ENCODE peak calls at places on chromosome 20, in nine cellular contexts. One of them, this sample, is unnamed.

GRCh38 chr20:36050436-36051317 is 82.3 kb downstream of the CNBD2 start:
- DNase-seq in heart left ventricle: peak; percentile 91
- DNase-seq in ovary: peak; percentile 89
- DNase-seq in HCT116: peak; percentile 62
- DNase-seq in A549: peak; percentile 91
- DNase-seq in body of pancreas: peak; percentile 94
- DNase-seq in gastrocnemius medialis: peak; percentile 89
- DNase-seq in Peyer's patch: peak; percentile 95
- DNase-seq in upper lobe of left lung: peak; percentile 95
- DNase-seq in this sample: peak; percentile 89

GRCh38 chr20:37042986-37043972 is 52.5 kb downstream of the RBL1 start:
- DNase-seq in gastrocnemius medialis: no peak
- DNase-seq in A549: no peak
- DNase-seq in body of pancreas: no peak
- DNase-seq in upper lobe of left lung: peak; percentile 30
- DNase-seq in ovary: no peak
- DNase-seq in HCT116: no peak
- DNase-seq in heart left ventricle: no peak
- DNase-seq in Peyer's patch: peak; percentile 35
- DNase-seq in this sample: no peak

GRCh38 chr20:14445310-14445709 is 107.9 kb upstream of the FLRT3 start:
- DNase-seq in A549: no peak
- DNase-seq in ovary: no peak
- DNase-seq in HCT116: no peak
- DNase-seq in upper lobe of left lung: no peak
- DNase-seq in body of pancreas: no peak
- DNase-seq in heart left ventricle: no peak
- DNase-seq in Peyer's patch: no peak
- DNase-seq in gastrocnemius medialis: no peak
- DNase-seq in this sample: no peak

GRCh38 chr20:10919549-10920140 is 245.8 kb upstream of the JAG1 start:
- DNase-seq in heart left ventricle: no peak
- DNase-seq in gastrocnemius medialis: no peak
- DNase-seq in ovary: peak; percentile 19
- DNase-seq in Peyer's patch: no peak
- DNase-seq in HCT116: no peak
- DNase-seq in upper lobe of left lung: no peak
- DNase-seq in A549: peak; percentile 23
- DNase-seq in body of pancreas: no peak
- DNase-seq in this sample: peak; percentile 87

GRCh38 chr20:26347396-26347795 is 650.7 kb upstream of the ZNF337 start:
- DNase-seq in upper lobe of left lung: no peak
- DNase-seq in A549: no peak
- DNase-seq in gastrocnemius medialis: no peak
- DNase-seq in Peyer's patch: no peak
- DNase-seq in ovary: no peak
- DNase-seq in heart left ventricle: no peak
- DNase-seq in body of pancreas: no peak
- DNase-seq in HCT116: no peak
- DNase-seq in this sample: no peak

GRCh38 chr20:50921055-50921454 is 10.2 kb downstream of the ADNP start:
- DNase-seq in heart left ventricle: no peak
- DNase-seq in Peyer's patch: no peak
- DNase-seq in ovary: no peak
- DNase-seq in gastrocnemius medialis: no peak
- DNase-seq in upper lobe of left lung: no peak
- DNase-seq in body of pancreas: no peak
- DNase-seq in A549: peak; percentile 12
- DNase-seq in HCT116: no peak
- DNase-seq in this sample: no peak

GRCh38 chr20:33945391-33946079 is 48.2 kb upstream of the RALY start:
- DNase-seq in body of pancreas: no peak
- DNase-seq in HCT116: no peak
- DNase-seq in ovary: no peak
- DNase-seq in upper lobe of left lung: no peak
- DNase-seq in A549: peak; percentile 11
- DNase-seq in Peyer's patch: no peak
- DNase-seq in gastrocnemius medialis: no peak
- DNase-seq in heart left ventricle: no peak
- DNase-seq in this sample: no peak

GRCh38 chr20:4633780-4634179 is 87.9 kb upstream of the PRND start:
- DNase-seq in ovary: no peak
- DNase-seq in gastrocnemius medialis: no peak
- DNase-seq in upper lobe of left lung: no peak
- DNase-seq in heart left ventricle: no peak
- DNase-seq in A549: peak; percentile 12
- DNase-seq in Peyer's patch: no peak
- DNase-seq in body of pancreas: no peak
- DNase-seq in HCT116: no peak
- DNase-seq in this sample: no peak

GRCh38 chr20:44496976-44497375 is 21.3 kb downstream of the TTPAL start:
- DNase-seq in heart left ventricle: no peak
- DNase-seq in Peyer's patch: no peak
- DNase-seq in A549: peak; percentile 69
- DNase-seq in gastrocnemius medialis: no peak
- DNase-seq in upper lobe of left lung: no peak
- DNase-seq in HCT116: peak; percentile 39
- DNase-seq in ovary: no peak
- DNase-seq in body of pancreas: no peak
- DNase-seq in this sample: no peak

GRCh38 chr20:10665791-10666190 is 8.0 kb downstream of the JAG1 start:
- DNase-seq in gastrocnemius medialis: peak; percentile 49
- DNase-seq in upper lobe of left lung: no peak
- DNase-seq in A549: no peak
- DNase-seq in body of pancreas: no peak
- DNase-seq in HCT116: no peak
- DNase-seq in ovary: no peak
- DNase-seq in heart left ventricle: no peak
- DNase-seq in Peyer's patch: no peak
- DNase-seq in this sample: no peak

GRCh38 chr20:37837934-37838333 is 65.0 kb upstream of the VSTM2L start:
- DNase-seq in ovary: no peak
- DNase-seq in heart left ventricle: no peak
- DNase-seq in A549: no peak
- DNase-seq in body of pancreas: no peak
- DNase-seq in Peyer's patch: no peak
- DNase-seq in gastrocnemius medialis: no peak
- DNase-seq in upper lobe of left lung: no peak
- DNase-seq in HCT116: no peak
- DNase-seq in this sample: no peak

GRCh38 chr20:1868856-1869255 is 26.4 kb upstream of the SIRPA start:
- DNase-seq in heart left ventricle: no peak
- DNase-seq in gastrocnemius medialis: no peak
- DNase-seq in Peyer's patch: no peak
- DNase-seq in HCT116: no peak
- DNase-seq in body of pancreas: no peak
- DNase-seq in ovary: no peak
- DNase-seq in upper lobe of left lung: no peak
- DNase-seq in A549: no peak
- DNase-seq in this sample: no peak

GRCh38 chr20:10481671-10482070 is 46.6 kb downstream of the SLX4IP start:
- DNase-seq in gastrocnemius medialis: no peak
- DNase-seq in Peyer's patch: no peak
- DNase-seq in HCT116: no peak
- DNase-seq in A549: no peak
- DNase-seq in body of pancreas: no peak
- DNase-seq in upper lobe of left lung: no peak
- DNase-seq in ovary: no peak
- DNase-seq in heart left ventricle: no peak
- DNase-seq in this sample: no peak

GRCh38 chr20:50305636-50306477 is 115.2 kb downstream of the CEBPB start:
- DNase-seq in gastrocnemius medialis: peak; percentile 84
- DNase-seq in HCT116: no peak
- DNase-seq in ovary: peak; percentile 71
- DNase-seq in heart left ventricle: no peak
- DNase-seq in Peyer's patch: no peak
- DNase-seq in upper lobe of left lung: no peak
- DNase-seq in A549: peak; percentile 80
- DNase-seq in body of pancreas: peak; percentile 48
- DNase-seq in this sample: peak; percentile 73

GRCh38 chr20:49273696-49274277 is 4.1 kb downstream of the ZNFX1 start:
- DNase-seq in A549: no peak
- DNase-seq in upper lobe of left lung: no peak
- DNase-seq in ovary: no peak
- DNase-seq in body of pancreas: no peak
- DNase-seq in heart left ventricle: no peak
- DNase-seq in HCT116: no peak
- DNase-seq in gastrocnemius medialis: no peak
- DNase-seq in Peyer's patch: no peak
- DNase-seq in this sample: no peak

GRCh38 chr20:49276201-49276894 is 1.5 kb downstream of the ZNFX1 start:
- DNase-seq in A549: no peak
- DNase-seq in Peyer's patch: peak; percentile 27
- DNase-seq in heart left ventricle: peak; percentile 49
- DNase-seq in body of pancreas: no peak
- DNase-seq in upper lobe of left lung: no peak
- DNase-seq in ovary: no peak
- DNase-seq in gastrocnemius medialis: no peak
- DNase-seq in HCT116: no peak
- DNase-seq in this sample: no peak

GRCh38 chr20:49277786-49278035 is 146 bp downstream of the ZNFX1 start:
- DNase-seq in gastrocnemius medialis: no peak
- DNase-seq in heart left ventricle: no peak
- DNase-seq in Peyer's patch: no peak
- DNase-seq in A549: no peak
- DNase-seq in ovary: no peak
- DNase-seq in upper lobe of left lung: no peak
- DNase-seq in body of pancreas: no peak
- DNase-seq in HCT116: no peak
- DNase-seq in this sample: no peak

GRCh38 chr20:49276895-49277785 is 717 bp downstream of the ZNFX1 start:
- DNase-seq in HCT116: no peak
- DNase-seq in gastrocnemius medialis: peak; percentile 25
- DNase-seq in ovary: peak; percentile 37
- DNase-seq in heart left ventricle: peak; percentile 39
- DNase-seq in A549: no peak
- DNase-seq in upper lobe of left lung: peak; percentile 84
- DNase-seq in Peyer's patch: peak; percentile 35
- DNase-seq in body of pancreas: peak; percentile 31
- DNase-seq in this sample: peak; percentile 92

DNA sequence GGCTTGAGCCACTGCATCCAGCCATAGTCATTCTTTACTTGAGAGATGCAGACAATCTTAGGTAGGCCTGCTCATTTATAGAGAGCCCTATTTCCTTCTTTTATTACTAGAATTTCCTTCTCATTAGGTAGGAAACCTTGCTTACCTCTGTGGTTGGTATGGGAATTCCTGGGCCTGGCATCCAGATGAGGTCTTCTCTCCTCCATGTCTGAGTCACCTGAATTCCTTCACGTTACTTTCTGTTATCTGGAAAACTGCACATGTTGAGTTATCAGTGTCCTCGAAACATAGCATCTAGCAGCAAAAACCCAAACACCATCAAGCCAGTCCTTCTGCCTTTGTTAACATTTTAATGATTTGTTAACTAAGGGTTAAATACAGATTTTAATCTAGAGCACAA is 2.2 kb downstream of the ZNFX1 start:
- DNase-seq in ovary: no peak
- DNase-seq in body of pancreas: no peak
- DNase-seq in Peyer's patch: no peak
- DNase-seq in HCT116: no peak
- DNase-seq in A549: no peak
- DNase-seq in heart left ventricle: no peak
- DNase-seq in upper lobe of left lung: no peak
- DNase-seq in gastrocnemius medialis: no peak
- DNase-seq in this sample: no peak
- H3K4me3 ChIP-seq in ovary: no peak overlapping the region
- H3K4me3 ChIP-seq in body of pancreas: no peak overlapping the region
- H3K4me3 ChIP-seq in Peyer's patch: no peak overlapping the region
- H3K4me3 ChIP-seq in HCT116: no peak overlapping the region
- H3K4me3 ChIP-seq in A549: peak overlapping the region; percentile 92
- H3K4me3 ChIP-seq in heart left ventricle: peak overlapping the region; percentile 79
- H3K4me3 ChIP-seq in upper lobe of left lung: no peak overlapping the region
- H3K4me3 ChIP-seq in gastrocnemius medialis: no peak overlapping the region
- H3K4me3 ChIP-seq in this sample: no peak overlapping the region

GRCh38 chr20:24918579-24919566 is 30.2 kb upstream of the CST7 start:
- DNase-seq in body of pancreas: no peak
- DNase-seq in ovary: no peak
- DNase-seq in A549: no peak
- DNase-seq in gastrocnemius medialis: peak; percentile 21
- DNase-seq in Peyer's patch: no peak
- DNase-seq in heart left ventricle: no peak
- DNase-seq in HCT116: no peak
- DNase-seq in upper lobe of left lung: peak; percentile 50
- DNase-seq in this sample: peak; percentile 71
- TF ChIP-seq CTCF in body of pancreas: no peak
- TF ChIP-seq CTCF in ovary: no peak
- TF ChIP-seq CTCF in A549: no peak
- TF ChIP-seq CTCF in gastrocnemius medialis: no peak
- TF ChIP-seq CTCF in Peyer's patch: peak; percentile 5
- TF ChIP-seq CTCF in heart left ventricle: no peak
- TF ChIP-seq CTCF in HCT116: no peak
- TF ChIP-seq CTCF in upper lobe of left lung: no peak
- TF ChIP-seq CTCF in this sample: no peak

GRCh38 chr20:18587665-18588553 is at the start of gene DTD1:
- DNase-seq in A549: peak; percentile 95
- DNase-seq in ovary: peak; percentile 91
- DNase-seq in Peyer's patch: peak; percentile 96
- DNase-seq in heart left ventricle: peak; percentile 93
- DNase-seq in body of pancreas: peak; percentile 94
- DNase-seq in HCT116: peak; percentile 83
- DNase-seq in gastrocnemius medialis: peak; percentile 90
- DNase-seq in upper lobe of left lung: peak; percentile 99
- DNase-seq in this sample: peak; percentile 88
- TF ChIP-seq POLR2A in A549: peak; percentile 48
- TF ChIP-seq POLR2A in ovary: no peak
- TF ChIP-seq POLR2A in Peyer's patch: no peak
- TF ChIP-seq POLR2A in heart left ventricle: no peak
- TF ChIP-seq POLR2A in body of pancreas: peak; percentile 34
- TF ChIP-seq POLR2A in HCT116: peak; percentile 27
- TF ChIP-seq POLR2A in gastrocnemius medialis: peak; percentile 53
- TF ChIP-seq POLR2A in upper lobe of left lung: peak; percentile 67
- TF ChIP-seq POLR2A in this sample: no peak

DNA sequence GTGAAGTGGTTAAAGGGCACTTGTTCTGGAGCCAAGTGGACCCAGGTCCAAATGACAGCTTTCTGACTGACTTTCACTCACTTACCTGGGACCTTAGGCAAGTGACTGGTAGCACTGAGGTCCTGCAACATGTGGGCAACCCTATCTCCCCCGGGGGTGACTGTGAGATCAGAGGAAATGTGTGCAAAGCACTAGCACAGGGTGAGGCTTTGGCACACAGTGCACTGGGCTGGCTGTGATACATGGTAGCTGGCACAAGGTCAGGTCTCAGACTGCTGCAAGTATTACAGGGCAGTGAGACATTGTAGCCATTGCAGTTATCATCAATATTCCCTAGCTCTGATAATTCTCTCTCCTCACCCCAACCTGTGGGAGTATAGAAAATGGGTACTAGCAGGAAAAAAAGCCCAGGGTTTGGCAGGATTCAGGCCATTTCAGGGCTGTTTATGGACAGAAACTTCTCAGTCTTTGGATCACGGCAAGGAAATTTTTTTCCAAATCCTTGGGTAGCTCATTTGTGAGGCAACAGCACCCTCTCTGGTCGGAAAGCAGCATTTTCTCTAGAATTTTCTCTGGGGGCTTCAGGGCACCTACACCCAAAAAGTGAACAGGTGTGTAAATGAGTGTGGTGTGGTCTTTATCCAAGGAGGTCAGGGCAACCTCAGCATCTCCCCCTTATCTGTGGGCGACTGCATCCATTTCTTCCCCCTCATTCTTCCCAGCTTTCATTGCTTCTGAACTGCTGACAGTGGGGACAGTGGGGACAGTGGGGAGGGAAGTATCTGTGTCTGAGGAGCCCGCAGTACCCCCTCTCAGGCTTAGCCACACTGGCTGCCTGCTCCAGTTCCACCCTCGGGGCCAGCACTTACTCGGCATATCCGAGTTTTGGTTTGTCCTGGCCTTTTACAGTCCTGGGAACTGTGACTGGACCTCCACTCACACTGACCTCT is 148.7 kb upstream of the PHACTR3 start:
- DNase-seq in ovary: no peak
- DNase-seq in gastrocnemius medialis: no peak
- DNase-seq in Peyer's patch: no peak
- DNase-seq in heart left ventricle: no peak
- DNase-seq in body of pancreas: peak; percentile 60
- DNase-seq in A549: peak; percentile 33
- DNase-seq in HCT116: peak; percentile 3
- DNase-seq in upper lobe of left lung: no peak
- DNase-seq in this sample: peak; percentile 22
- H3K4me3 ChIP-seq in ovary: no peak overlapping the region
- H3K4me3 ChIP-seq in gastrocnemius medialis: no peak overlapping the region
- H3K4me3 ChIP-seq in Peyer's patch: no peak overlapping the region
- H3K4me3 ChIP-seq in heart left ventricle: no peak overlapping the region
- H3K4me3 ChIP-seq in body of pancreas: no peak overlapping the region
- H3K4me3 ChIP-seq in A549: no peak overlapping the region
- H3K4me3 ChIP-seq in HCT116: no peak overlapping the region
- H3K4me3 ChIP-seq in upper lobe of left lung: no peak overlapping the region
- H3K4me3 ChIP-seq in this sample: no peak overlapping the region

This sample was measured in lower leg skin.